ENCODE peak calls at places on chromosomes 4 and X, in four cellular contexts. J is GM12891, W is K562, Q is GM12878. D is an unnamed sample.

GRCh38 chr4:114400531-114400930 is 198.1 kb upstream of the UGT8 start:
- DNase-seq in J (no peak), W (no peak), Q (no peak), D (no peak)

GRCh38 chr4:137608085-137608484 is 75.8 kb upstream of the PCDH18 start:
- DNase-seq in J (no peak), W (no peak), Q (no peak), D (no peak)

GRCh38 chr4:126794363-126794762 is 838.4 kb upstream of the INTU start:
- DNase-seq in J (no peak), W (peak), Q (no peak), D (no peak)

GRCh38 chr4:10622728-10623127 is 61.8 kb downstream of the CLNK start:
- DNase-seq in J (no peak), W (peak), Q (peak), D (no peak)

GRCh38 chr4:97404876-97405523 is 738.3 kb downstream of the STPG2 start:
- DNase-seq in J (no peak), W (no peak), Q (no peak), D (no peak)

GRCh38 chrX:31228909-31229308 is 157.1 kb upstream of the FTHL17 start:
- DNase-seq in J (no peak), W (no peak), Q (peak), D (no peak)

GRCh38 chrX:15849555-15849954 is 5.1 kb downstream of the AP1S2 start:
- DNase-seq in J (no peak), W (peak), Q (no peak), D (no peak)

GRCh38 chrX:136907626-136908025 is 27.1 kb upstream of the RBMX start:
- DNase-seq in J (no peak), W (no peak), Q (no peak), D (no peak)

GRCh38 chrX:108437789-108438623 is at the start of gene COL4A6:
- DNase-seq in J (no peak), W (peak), Q (no peak), D (no peak)

GRCh38 chrX:124478046-124478445 is 131.7 kb downstream of the SH2D1A start:
- DNase-seq in J (no peak), W (no peak), Q (no peak), D (no peak)

GRCh38 chr4:38983756-38984647 is 48.2 kb downstream of the TMEM156 start:
- DNase-seq in J (no peak), W (no peak), Q (no peak), D (no peak)

GRCh38 chr4:149008415-149009025 is 566.3 kb upstream of the NR3C2 start:
- DNase-seq in J (no peak), W (no peak), Q (no peak), D (no peak)

GRCh38 chr4:7515390-7515902 is 80.7 kb upstream of the PSAPL1 start:
- DNase-seq in J (no peak), W (no peak), Q (no peak), D (no peak)

GRCh38 chrX:153495362-153495751 is 577 bp downstream of the BGN start:
- DNase-seq in J (no peak), W (no peak), Q (no peak), D (no peak)

GRCh38 chr4:38871593-38871992 is 4.0 kb downstream of the FAM114A1 start:
- DNase-seq in J (no peak), W (no peak), Q (no peak), D (no peak)

GRCh38 chr4:156764145-156764544 is 207.5 kb downstream of the PDGFC start:
- DNase-seq in J (no peak), W (no peak), Q (no peak), D (no peak)

GRCh38 chr4:156765277-156765676 is 206.3 kb downstream of the PDGFC start:
- DNase-seq in J (no peak), W (no peak), Q (no peak), D (no peak)

GRCh38 chr4:156767911-156768415 is 203.6 kb downstream of the PDGFC start:
- DNase-seq in J (no peak), W (no peak), Q (no peak), D (no peak)

GRCh38 chr4:156764846-156765245 is 206.8 kb downstream of the PDGFC start:
- DNase-seq in J (no peak), W (no peak), Q (no peak), D (no peak)

DNA sequence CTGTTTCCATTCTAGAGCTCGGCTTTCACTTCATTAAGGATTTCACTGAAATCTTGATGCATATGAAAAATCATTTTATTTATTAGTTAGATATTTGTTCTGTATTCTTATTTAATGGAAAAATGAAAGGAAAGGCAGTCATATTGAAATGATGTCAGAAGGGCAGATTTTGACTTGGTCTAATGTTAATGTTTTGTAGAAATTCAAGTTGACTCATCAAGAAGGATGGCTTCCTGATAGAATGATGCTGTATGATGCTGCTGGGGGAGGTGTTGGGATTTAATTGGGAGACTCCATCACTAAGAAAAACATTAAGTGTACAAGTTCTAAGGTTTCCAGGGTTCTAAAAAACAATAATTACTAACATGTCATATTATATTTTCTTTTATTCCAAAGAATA is 204.8 kb downstream of the PDGFC start:
- DNase-seq in J (no peak), W (no peak), Q (no peak), D (no peak)
- TF ChIP-seq SPI1 in J (no peak), W (no peak), Q (no peak), D (no peak)

DNA sequence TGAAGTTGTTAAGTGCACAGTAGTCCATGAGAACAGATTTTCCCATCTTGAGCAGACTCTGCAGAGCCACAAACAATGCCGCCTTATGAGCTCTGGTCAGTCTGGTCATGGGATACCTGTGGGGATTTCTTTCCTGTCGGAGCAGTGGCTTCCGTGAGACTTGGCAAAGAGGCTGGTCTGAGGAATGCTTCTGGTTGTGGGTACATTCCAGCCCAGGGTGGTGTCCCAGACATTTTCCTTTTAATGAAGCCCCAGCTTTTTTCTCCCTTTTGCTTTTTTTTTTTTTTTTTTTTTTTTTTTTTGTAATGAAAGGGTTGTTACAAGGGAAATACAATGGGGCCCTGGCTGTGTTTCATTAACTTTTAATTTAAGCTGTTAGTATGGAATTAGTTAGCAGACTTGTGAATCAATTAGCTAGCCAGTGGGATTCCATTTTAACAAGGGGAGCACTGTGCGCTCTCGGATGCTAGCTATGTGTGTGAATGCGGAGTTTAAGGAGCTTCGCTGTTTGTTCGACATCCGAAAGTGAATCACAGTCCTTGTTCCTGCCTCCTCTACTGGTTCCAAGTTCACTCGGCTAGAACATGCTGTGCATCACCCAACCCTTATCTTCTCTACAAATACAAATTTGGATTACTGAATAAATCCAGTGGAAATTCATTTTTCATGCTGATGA is 225.1 kb downstream of the CBR4 start:
- DNase-seq in J (no peak), W (no peak), Q (no peak), D (no peak)
- TF ChIP-seq SPI1 in J (no peak), W (no peak), Q (no peak), D (no peak)

GRCh38 chr4:106109929-106110328 is 206.1 kb downstream of the TBCK start:
- DNase-seq in J (no peak), W (no peak), Q (no peak), D (no peak)

GRCh38 chr4:106105697-106106096 is 210.3 kb downstream of the TBCK start:
- DNase-seq in J (no peak), W (no peak), Q (no peak), D (no peak)

GRCh38 chr4:106104276-106104675 is 209.0 kb downstream of the NPNT start:
- DNase-seq in J (no peak), W (no peak), Q (no peak), D (no peak)
- TF ChIP-seq SPI1 in J (no peak), W (no peak), Q (no peak), D (no peak)

DNA sequence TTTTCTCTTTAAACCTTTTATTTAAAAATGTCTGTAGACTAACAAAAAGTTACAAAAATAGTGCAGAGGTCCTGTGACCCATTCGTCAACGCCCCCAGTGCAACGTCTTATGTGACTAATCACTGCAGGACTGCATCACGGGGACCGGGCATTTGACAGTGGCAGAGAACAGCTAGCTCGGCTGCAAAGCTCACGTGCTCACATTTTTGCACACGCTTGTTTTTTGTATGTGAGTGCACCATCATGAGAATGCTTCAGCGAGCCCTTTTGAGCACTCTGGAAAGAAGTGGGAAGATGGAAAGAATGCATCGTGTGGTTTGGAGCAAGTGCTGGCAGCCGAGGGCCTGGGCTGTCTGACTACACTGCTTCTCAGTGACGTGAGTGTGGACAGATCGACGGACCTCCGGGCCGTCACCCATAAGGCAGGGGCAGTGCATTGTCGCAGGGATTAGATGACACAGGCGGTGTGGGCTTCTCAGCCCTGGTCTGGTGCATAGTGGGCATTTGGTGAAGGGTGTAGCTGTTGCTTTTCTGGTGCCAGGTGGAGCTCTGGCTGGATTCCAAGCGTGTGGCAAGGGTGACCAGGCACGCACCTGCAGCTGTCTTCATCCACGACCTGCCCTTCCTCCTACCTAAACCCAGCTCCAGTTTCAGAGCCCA is 17.7 kb downstream of the SPON2 start:
- DNase-seq in J (no peak), W (no peak), Q (no peak), D (no peak)
- TF ChIP-seq SPI1 in J (no peak), W (no peak), Q (no peak), D (no peak)

GRCh38 chr4:2789801-2790582 is 2.9 kb upstream of the SH3BP2 start:
- DNase-seq in J (no peak), W (no peak), Q (no peak), D (no peak)

GRCh38 chr4:2789351-2789750 is 3.5 kb upstream of the SH3BP2 start:
- DNase-seq in J (no peak), W (no peak), Q (no peak), D (no peak)

GRCh38 chr4:2788101-2788500 is 4.8 kb upstream of the SH3BP2 start:
- DNase-seq in J (no peak), W (no peak), Q (no peak), D (no peak)

GRCh38 chr4:2787230-2788100 is 5.4 kb upstream of the SH3BP2 start:
- DNase-seq in J (peak), W (no peak), Q (peak), D (peak)

DNA sequence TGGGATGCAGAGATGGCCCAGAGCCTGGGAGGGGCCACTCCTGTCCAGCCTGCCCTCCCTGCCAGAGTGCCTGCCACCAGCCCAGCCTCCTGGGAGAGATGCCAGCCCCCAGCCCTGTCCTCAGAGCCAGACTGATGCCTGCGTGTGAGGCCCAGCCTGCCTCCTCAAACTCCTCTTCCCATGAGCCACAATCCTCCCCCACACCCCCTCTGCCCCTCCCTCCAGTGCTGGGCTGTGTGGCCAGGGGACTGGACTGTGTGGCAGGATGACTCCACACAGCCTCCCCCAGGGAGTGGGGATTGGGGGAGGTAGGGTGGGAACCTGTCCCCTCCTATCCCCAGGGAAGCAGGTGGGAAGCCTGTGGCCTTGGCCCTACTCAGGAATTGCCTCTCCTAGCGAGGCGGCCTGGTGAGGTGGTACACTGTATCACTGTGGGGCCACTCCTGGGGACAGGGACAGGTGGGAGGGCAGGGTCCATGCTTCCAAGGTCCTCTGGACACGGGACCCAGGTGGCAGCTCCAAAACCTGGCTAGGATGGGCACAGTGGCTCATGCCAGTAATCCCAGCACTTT is 4.3 kb upstream of the SH3BP2 start:
- DNase-seq in J (no peak), W (no peak), Q (no peak), D (peak)
- TF ChIP-seq SPI1 in J (no peak), W (no peak), Q (no peak), D (no peak)

GRCh38 chrX:132271330-132271729 is 52.1 kb upstream of the RAP2C start:
- DNase-seq in J (no peak), W (no peak), Q (no peak), D (no peak)
- TF ChIP-seq SPI1 in J (no peak), W (no peak), Q (no peak), D (no peak)